ENCODE peak calls at places on chromosomes 11 and 22, in eight cellular contexts. One of them, this sample, is unnamed.

GRCh38 chr11:1162498-1163311 is 5.0 kb downstream of the MUC5AC start:
- DNase-seq in fibroblast of mammary gland: no peak
- DNase-seq in fibroblast of villous mesenchyme: no peak
- DNase-seq in stomach: peak; percentile 25
- DNase-seq in WERI-Rb-1: no peak
- DNase-seq in psoas muscle: peak; percentile 49
- DNase-seq in kidney: peak; percentile 65
- DNase-seq in ascending aorta: no peak
- DNase-seq in this sample: no peak

GRCh38 chr22:22019659-22020424 is 37.3 kb upstream of the TOP3B start:
- DNase-seq in fibroblast of mammary gland: no peak
- DNase-seq in fibroblast of villous mesenchyme: no peak
- DNase-seq in stomach: no peak
- DNase-seq in WERI-Rb-1: no peak
- DNase-seq in psoas muscle: no peak
- DNase-seq in kidney: no peak
- DNase-seq in ascending aorta: no peak
- DNase-seq in this sample: no peak

GRCh38 chr11:104531075-104531474 is 367.1 kb upstream of the PDGFD start:
- DNase-seq in fibroblast of mammary gland: peak; percentile 14
- DNase-seq in fibroblast of villous mesenchyme: no peak
- DNase-seq in stomach: no peak
- DNase-seq in WERI-Rb-1: no peak
- DNase-seq in psoas muscle: no peak
- DNase-seq in kidney: no peak
- DNase-seq in ascending aorta: no peak
- DNase-seq in this sample: no peak

GRCh38 chr11:95487391-95487790 is 256.4 kb upstream of the SESN3 start:
- DNase-seq in fibroblast of mammary gland: no peak
- DNase-seq in fibroblast of villous mesenchyme: no peak
- DNase-seq in stomach: no peak
- DNase-seq in WERI-Rb-1: no peak
- DNase-seq in psoas muscle: no peak
- DNase-seq in kidney: no peak
- DNase-seq in ascending aorta: no peak
- DNase-seq in this sample: no peak

GRCh38 chr11:8389034-8389996 is 125.6 kb upstream of the LMO1 start:
- DNase-seq in fibroblast of mammary gland: no peak
- DNase-seq in fibroblast of villous mesenchyme: no peak
- DNase-seq in stomach: peak; percentile 42
- DNase-seq in WERI-Rb-1: no peak
- DNase-seq in psoas muscle: no peak
- DNase-seq in kidney: no peak
- DNase-seq in ascending aorta: no peak
- DNase-seq in this sample: no peak

GRCh38 chr11:46402957-46403902 is 11.7 kb upstream of the CHRM4 start:
- DNase-seq in fibroblast of mammary gland: no peak
- DNase-seq in fibroblast of villous mesenchyme: no peak
- DNase-seq in stomach: no peak
- DNase-seq in WERI-Rb-1: no peak
- DNase-seq in psoas muscle: no peak
- DNase-seq in kidney: peak; percentile 17
- DNase-seq in ascending aorta: no peak
- DNase-seq in this sample: no peak

GRCh38 chr11:11010624-11011127 is 152.8 kb upstream of the ZBED5 start:
- DNase-seq in fibroblast of mammary gland: peak; percentile 18
- DNase-seq in fibroblast of villous mesenchyme: peak; percentile 14
- DNase-seq in stomach: peak; percentile 28
- DNase-seq in WERI-Rb-1: peak; percentile 66
- DNase-seq in psoas muscle: peak; percentile 54
- DNase-seq in kidney: no peak
- DNase-seq in ascending aorta: no peak
- DNase-seq in this sample: peak; percentile 18

GRCh38 chr11:94997437-94997836 is 23.9 kb downstream of the KDM4D start:
- DNase-seq in fibroblast of mammary gland: no peak
- DNase-seq in fibroblast of villous mesenchyme: no peak
- DNase-seq in stomach: no peak
- DNase-seq in WERI-Rb-1: no peak
- DNase-seq in psoas muscle: no peak
- DNase-seq in kidney: no peak
- DNase-seq in ascending aorta: no peak
- DNase-seq in this sample: no peak

GRCh38 chr11:115168229-115168671 is 336.0 kb downstream of the CADM1 start:
- DNase-seq in fibroblast of mammary gland: no peak
- DNase-seq in fibroblast of villous mesenchyme: no peak
- DNase-seq in stomach: no peak
- DNase-seq in WERI-Rb-1: no peak
- DNase-seq in psoas muscle: peak; percentile 71
- DNase-seq in kidney: no peak
- DNase-seq in ascending aorta: no peak
- DNase-seq in this sample: no peak

GRCh38 chr11:69609351-69609750 is 31.6 kb upstream of the CCND1 start:
- DNase-seq in fibroblast of mammary gland: peak; percentile 10
- DNase-seq in fibroblast of villous mesenchyme: no peak
- DNase-seq in stomach: no peak
- DNase-seq in WERI-Rb-1: no peak
- DNase-seq in psoas muscle: no peak
- DNase-seq in kidney: no peak
- DNase-seq in ascending aorta: no peak
- DNase-seq in this sample: no peak

GRCh38 chr11:86469491-86470388 is 95.1 kb downstream of the CCDC81 start:
- DNase-seq in fibroblast of mammary gland: no peak
- DNase-seq in fibroblast of villous mesenchyme: no peak
- DNase-seq in stomach: no peak
- DNase-seq in WERI-Rb-1: no peak
- DNase-seq in psoas muscle: no peak
- DNase-seq in kidney: no peak
- DNase-seq in ascending aorta: no peak
- DNase-seq in this sample: no peak

GRCh38 chr11:539971-540481 is 2.7 kb downstream of the LRRC56 start:
- DNase-seq in fibroblast of mammary gland: no peak
- DNase-seq in fibroblast of villous mesenchyme: no peak
- DNase-seq in stomach: no peak
- DNase-seq in WERI-Rb-1: no peak
- DNase-seq in psoas muscle: peak; percentile 46
- DNase-seq in kidney: no peak
- DNase-seq in ascending aorta: no peak
- DNase-seq in this sample: no peak

GRCh38 chr11:61697764-61698163 is 17.6 kb downstream of the DAGLA start:
- DNase-seq in fibroblast of mammary gland: no peak
- DNase-seq in fibroblast of villous mesenchyme: no peak
- DNase-seq in stomach: no peak
- DNase-seq in WERI-Rb-1: no peak
- DNase-seq in psoas muscle: no peak
- DNase-seq in kidney: no peak
- DNase-seq in ascending aorta: no peak
- DNase-seq in this sample: no peak

GRCh38 chr22:24330636-24331035 is 60.0 kb downstream of the SPECC1L start:
- DNase-seq in fibroblast of mammary gland: peak; percentile 32
- DNase-seq in fibroblast of villous mesenchyme: no peak
- DNase-seq in stomach: no peak
- DNase-seq in WERI-Rb-1: no peak
- DNase-seq in psoas muscle: no peak
- DNase-seq in kidney: no peak
- DNase-seq in ascending aorta: no peak
- DNase-seq in this sample: peak; percentile 18

GRCh38 chr22:24744638-24745037 is 29.9 kb downstream of the PIWIL3 start:
- DNase-seq in fibroblast of mammary gland: no peak
- DNase-seq in fibroblast of villous mesenchyme: no peak
- DNase-seq in stomach: no peak
- DNase-seq in WERI-Rb-1: no peak
- DNase-seq in psoas muscle: no peak
- DNase-seq in kidney: no peak
- DNase-seq in ascending aorta: no peak
- DNase-seq in this sample: peak; percentile 26

GRCh38 chr22:23534201-23534850 is 45.8 kb downstream of the IGLL1 start:
- DNase-seq in fibroblast of mammary gland: no peak
- DNase-seq in fibroblast of villous mesenchyme: no peak
- DNase-seq in stomach: no peak
- DNase-seq in WERI-Rb-1: no peak
- DNase-seq in psoas muscle: peak; percentile 41
- DNase-seq in kidney: peak; percentile 77
- DNase-seq in ascending aorta: no peak
- DNase-seq in this sample: peak; percentile 19

GRCh38 chr22:29011200-29011867 is 50.3 kb downstream of the C22orf31 start:
- DNase-seq in fibroblast of mammary gland: no peak
- DNase-seq in fibroblast of villous mesenchyme: no peak
- DNase-seq in stomach: peak; percentile 65
- DNase-seq in WERI-Rb-1: no peak
- DNase-seq in psoas muscle: no peak
- DNase-seq in kidney: no peak
- DNase-seq in ascending aorta: no peak
- DNase-seq in this sample: no peak

GRCh38 chr11:57402188-57403066 is 12.0 kb upstream of the PRG2 start:
- DNase-seq in fibroblast of mammary gland: no peak
- DNase-seq in fibroblast of villous mesenchyme: no peak
- DNase-seq in stomach: no peak
- DNase-seq in WERI-Rb-1: peak; percentile 14
- DNase-seq in psoas muscle: no peak
- DNase-seq in kidney: no peak
- DNase-seq in ascending aorta: no peak
- DNase-seq in this sample: no peak

GRCh38 chr11:67483901-67484665 is 1.3 kb downstream of the AIP start:
- DNase-seq in fibroblast of mammary gland: no peak
- DNase-seq in fibroblast of villous mesenchyme: no peak
- DNase-seq in stomach: no peak
- DNase-seq in WERI-Rb-1: no peak
- DNase-seq in psoas muscle: no peak
- DNase-seq in kidney: peak; percentile 82
- DNase-seq in ascending aorta: no peak
- DNase-seq in this sample: no peak

GRCh38 chr11:11735586-11735985 is 106.2 kb upstream of the USP47 start:
- DNase-seq in fibroblast of mammary gland: no peak
- DNase-seq in fibroblast of villous mesenchyme: no peak
- DNase-seq in stomach: no peak
- DNase-seq in WERI-Rb-1: no peak
- DNase-seq in psoas muscle: no peak
- DNase-seq in kidney: no peak
- DNase-seq in ascending aorta: no peak
- DNase-seq in this sample: no peak

GRCh38 chr22:46974077-46974476 is 211.6 kb downstream of the TBC1D22A start:
- DNase-seq in fibroblast of mammary gland: no peak
- DNase-seq in fibroblast of villous mesenchyme: no peak
- DNase-seq in stomach: no peak
- DNase-seq in WERI-Rb-1: no peak
- DNase-seq in psoas muscle: no peak
- DNase-seq in kidney: peak; percentile 63
- DNase-seq in ascending aorta: no peak
- DNase-seq in this sample: no peak

GRCh38 chr11:93133710-93134109 is 64.1 kb downstream of the SLC36A4 start:
- DNase-seq in fibroblast of mammary gland: peak; percentile 45
- DNase-seq in fibroblast of villous mesenchyme: peak; percentile 64
- DNase-seq in stomach: no peak
- DNase-seq in WERI-Rb-1: no peak
- DNase-seq in psoas muscle: no peak
- DNase-seq in kidney: no peak
- DNase-seq in ascending aorta: no peak
- DNase-seq in this sample: peak; percentile 64

GRCh38 chr11:93128574-93128973 is 69.2 kb downstream of the SLC36A4 start:
- DNase-seq in fibroblast of mammary gland: no peak
- DNase-seq in fibroblast of villous mesenchyme: no peak
- DNase-seq in stomach: no peak
- DNase-seq in WERI-Rb-1: no peak
- DNase-seq in psoas muscle: no peak
- DNase-seq in kidney: no peak
- DNase-seq in ascending aorta: no peak
- DNase-seq in this sample: no peak

DNA sequence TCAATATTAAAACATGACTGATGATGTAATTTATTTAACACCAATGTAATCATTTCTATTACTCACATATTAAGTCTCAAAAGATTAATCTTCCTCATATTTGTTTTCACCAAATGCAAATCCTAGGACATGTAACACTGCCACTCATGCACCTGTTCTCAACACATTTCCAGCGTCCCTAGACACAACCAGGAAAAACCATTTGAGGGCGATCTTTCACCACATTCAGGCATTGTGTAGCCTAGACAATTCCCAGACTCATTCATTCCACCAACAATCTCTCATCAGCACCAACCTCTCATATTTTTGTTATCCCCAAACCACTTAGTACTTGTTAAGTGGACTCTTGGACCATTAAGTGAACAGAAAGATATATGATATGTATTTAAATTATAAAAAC is 66.1 kb downstream of the SLC36A4 start:
- DNase-seq in fibroblast of mammary gland: no peak
- DNase-seq in fibroblast of villous mesenchyme: peak; percentile 10
- DNase-seq in stomach: no peak
- DNase-seq in WERI-Rb-1: no peak
- DNase-seq in psoas muscle: no peak
- DNase-seq in kidney: no peak
- DNase-seq in ascending aorta: no peak
- DNase-seq in this sample: no peak
- TF ChIP-seq CTCF in fibroblast of mammary gland: peak; percentile 4
- TF ChIP-seq CTCF in fibroblast of villous mesenchyme: peak; percentile 24
- TF ChIP-seq CTCF in stomach: no peak
- TF ChIP-seq CTCF in WERI-Rb-1: peak; percentile 27
- TF ChIP-seq CTCF in psoas muscle: no peak
- TF ChIP-seq CTCF in kidney: no peak
- TF ChIP-seq CTCF in ascending aorta: no peak
- TF ChIP-seq CTCF in this sample: no peak

GRCh38 chr22:38730411-38730871 is 24.7 kb downstream of the GTPBP1 start:
- DNase-seq in fibroblast of mammary gland: no peak
- DNase-seq in fibroblast of villous mesenchyme: no peak
- DNase-seq in stomach: no peak
- DNase-seq in WERI-Rb-1: no peak
- DNase-seq in psoas muscle: peak; percentile 44
- DNase-seq in kidney: peak; percentile 45
- DNase-seq in ascending aorta: no peak
- DNase-seq in this sample: no peak
- H3K4me3 ChIP-seq in fibroblast of mammary gland: no peak overlapping the region
- H3K4me3 ChIP-seq in fibroblast of villous mesenchyme: no peak overlapping the region
- H3K4me3 ChIP-seq in stomach: no peak overlapping the region
- H3K4me3 ChIP-seq in WERI-Rb-1: no peak overlapping the region
- H3K4me3 ChIP-seq in psoas muscle: no peak overlapping the region
- H3K4me3 ChIP-seq in kidney: no peak overlapping the region
- H3K4me3 ChIP-seq in ascending aorta: no peak overlapping the region
- H3K4me3 ChIP-seq in this sample: no peak overlapping the region

GRCh38 chr11:120547871-120548681 is 36.5 kb downstream of the GRIK4 start:
- DNase-seq in fibroblast of mammary gland: peak; percentile 94
- DNase-seq in fibroblast of villous mesenchyme: peak; percentile 92
- DNase-seq in stomach: peak; percentile 70
- DNase-seq in WERI-Rb-1: peak; percentile 44
- DNase-seq in psoas muscle: peak; percentile 90
- DNase-seq in kidney: peak; percentile 97
- DNase-seq in ascending aorta: peak; percentile 59
- DNase-seq in this sample: peak; percentile 94
- TF ChIP-seq CTCF in fibroblast of mammary gland: peak; percentile 15
- TF ChIP-seq CTCF in fibroblast of villous mesenchyme: no peak
- TF ChIP-seq CTCF in stomach: no peak
- TF ChIP-seq CTCF in WERI-Rb-1: no peak
- TF ChIP-seq CTCF in psoas muscle: no peak
- TF ChIP-seq CTCF in kidney: no peak
- TF ChIP-seq CTCF in ascending aorta: no peak
- TF ChIP-seq CTCF in this sample: peak; percentile 9

DNA sequence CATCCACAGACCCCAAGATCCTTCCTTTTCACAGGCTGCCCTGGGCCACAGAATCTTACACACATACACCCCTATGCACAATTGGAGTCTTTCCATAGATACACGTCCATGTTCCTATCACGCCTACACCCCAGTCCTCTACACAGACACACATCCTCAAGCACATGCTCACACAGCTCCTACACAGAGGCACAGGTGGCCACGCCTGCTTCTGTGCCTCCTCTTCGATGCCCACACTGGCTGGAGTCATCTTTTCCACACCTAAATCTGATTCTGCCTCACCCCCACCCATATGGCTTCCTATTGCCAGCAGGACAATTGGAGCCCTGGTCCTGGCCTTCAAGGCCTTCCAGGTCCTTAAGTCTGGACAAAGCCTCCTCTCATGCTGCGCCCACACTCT is 25.5 kb downstream of the PDE2A start:
- DNase-seq in fibroblast of mammary gland: no peak
- DNase-seq in fibroblast of villous mesenchyme: no peak
- DNase-seq in stomach: no peak
- DNase-seq in WERI-Rb-1: no peak
- DNase-seq in psoas muscle: no peak
- DNase-seq in kidney: no peak
- DNase-seq in ascending aorta: no peak
- DNase-seq in this sample: no peak
- H3K4me3 ChIP-seq in fibroblast of mammary gland: no peak overlapping the region
- H3K4me3 ChIP-seq in fibroblast of villous mesenchyme: no peak overlapping the region
- H3K4me3 ChIP-seq in stomach: no peak overlapping the region
- H3K4me3 ChIP-seq in WERI-Rb-1: no peak overlapping the region
- H3K4me3 ChIP-seq in psoas muscle: no peak overlapping the region
- H3K4me3 ChIP-seq in kidney: no peak overlapping the region
- H3K4me3 ChIP-seq in ascending aorta: no peak overlapping the region
- H3K4me3 ChIP-seq in this sample: no peak overlapping the region